ENCODE peak calls at places on chromosomes 11 and 22, in seven cellular contexts. X is activated CD4-positive, alpha-beta T cell treated with anti-CD3 and anti-CD28 coated beads, Interleukin-2, amount 50 U/mL, for 24 hours; G is hippocampal formation; L is SHP77; R is posterior cingulate gyrus; J is body of pancreas; V is suprapubic skin. W is an unnamed sample.

GRCh38 chr22:37581534-37581933 is 1.6 kb upstream of the LGALS2 start:
- DNase-seq in V (no peak), R (no peak), G (peak; percentile 37), X (no peak), J (peak; percentile 94), L (no peak), W (no peak)

GRCh38 chr11:41955635-41956400 is 496.4 kb upstream of the LRRC4C start:
- DNase-seq in G (no peak), R (no peak), X (no peak), J (no peak), V (no peak), L (no peak), W (no peak)

GRCh38 chr22:19143967-19144400 is 467 bp downstream of the ESS2 start:
- DNase-seq in J (no peak), R (no peak), X (no peak), G (no peak), L (no peak), V (no peak), W (no peak)

GRCh38 chr11:28086569-28086968 is 21.4 kb downstream of the KIF18A start:
- DNase-seq in G (no peak), J (no peak), R (no peak), L (no peak), V (no peak), X (no peak), W (no peak)

GRCh38 chr11:77003954-77004353 is 30.2 kb upstream of the B3GNT6 start:
- DNase-seq in R (no peak), G (no peak), X (no peak), J (no peak), V (no peak), L (no peak), W (no peak)

GRCh38 chr11:12239396-12240298 is 129.3 kb downstream of the MICAL2 start:
- DNase-seq in J (peak; percentile 75), X (no peak), G (no peak), L (no peak), V (no peak), R (no peak), W (no peak)

GRCh38 chr22:45604239-45604711 is 67.4 kb upstream of the ATXN10 start:
- DNase-seq in X (no peak), L (no peak), V (no peak), J (no peak), R (no peak), G (no peak), W (no peak)

GRCh38 chr11:79241205-79241604 is 199.6 kb downstream of the TENM4 start:
- DNase-seq in R (no peak), X (no peak), G (no peak), L (no peak), J (no peak), V (no peak), W (no peak)

GRCh38 chr11:14539867-14540475 is 19.8 kb upstream of the PSMA1 start:
- DNase-seq in R (no peak), V (no peak), L (peak; percentile 15), X (no peak), J (no peak), G (no peak), W (no peak)

GRCh38 chr11:93517041-93517440 is 26.1 kb downstream of the SMCO4 start:
- DNase-seq in L (no peak), G (no peak), R (no peak), V (no peak), J (no peak), X (no peak), W (no peak)

GRCh38 chr11:111422494-111423249 is 43.6 kb upstream of the POU2AF1 start:
- DNase-seq in J (peak; percentile 73), R (peak; percentile 68), X (peak; percentile 59), V (no peak), G (peak; percentile 48), L (peak; percentile 80), W (peak; percentile 56)

GRCh38 chr11:107916671-107917241 is 11.5 kb upstream of the RAB39A start:
- DNase-seq in V (no peak), G (no peak), J (no peak), L (no peak), X (no peak), R (no peak), W (no peak)

GRCh38 chr22:36775589-36775965 is 342 bp downstream of the IFT27 start:
- DNase-seq in V (peak; percentile 85), R (no peak), X (no peak), J (peak; percentile 51), L (peak; percentile 27), G (no peak), W (peak; percentile 61)

GRCh38 chr11:22976146-22976545 is 115.9 kb upstream of the CCDC179 start:
- DNase-seq in J (peak; percentile 83), L (no peak), V (no peak), R (no peak), G (no peak), X (no peak), W (no peak)

GRCh38 chr11:8672346-8672745 is 10.1 kb downstream of the TRIM66 start:
- DNase-seq in R (no peak), X (no peak), J (no peak), L (no peak), G (no peak), V (no peak), W (no peak)

GRCh38 chr22:26529345-26529744 is 17.1 kb upstream of the TFIP11 start:
- DNase-seq in G (no peak), R (no peak), X (no peak), J (peak; percentile 79), L (peak; percentile 61), V (no peak), W (no peak)

GRCh38 chr11:70073881-70074371 is 4.2 kb upstream of the ANO1 start:
- DNase-seq in J (no peak), X (no peak), R (no peak), V (peak; percentile 72), L (no peak), G (no peak), W (no peak)

GRCh38 chr11:86459682-86460460 is 85.2 kb downstream of the CCDC81 start:
- DNase-seq in G (no peak), R (no peak), X (no peak), J (peak; percentile 82), V (no peak), L (peak; percentile 42), W (peak; percentile 29)

GRCh38 chr11:114133548-114134329 is 74.2 kb downstream of the ZBTB16 start:
- DNase-seq in R (no peak), J (peak; percentile 47), G (no peak), L (no peak), V (no peak), X (no peak), W (no peak)

GRCh38 chr11:116114198-116114651 is 610.0 kb upstream of the CADM1 start:
- DNase-seq in X (no peak), G (no peak), R (no peak), J (no peak), V (no peak), L (no peak), W (no peak)

GRCh38 chr22:17493384-17493981 is 69.8 kb upstream of the SLC25A18 start:
- DNase-seq in V (no peak), R (no peak), L (no peak), J (no peak), G (no peak), X (no peak), W (no peak)

GRCh38 chr11:117199061-117199915 is at the start of gene TAGLN:
- DNase-seq in V (no peak), G (no peak), J (peak; percentile 50), X (no peak), R (no peak), L (no peak), W (peak; percentile 83)

GRCh38 chr22:29308791-29309262 is 2.4 kb downstream of the GAS2L1 start:
- DNase-seq in R (no peak), G (no peak), J (no peak), L (no peak), X (no peak), V (no peak), W (peak; percentile 51)

GRCh38 chr11:65213322-65214211 is 31.8 kb downstream of the CAPN1 start:
- DNase-seq in J (no peak), V (peak; percentile 78), R (no peak), L (no peak), G (no peak), X (no peak), W (peak; percentile 88)

GRCh38 chr11:59666969-59667368 is 1.9 kb downstream of the PATL1 start:
- DNase-seq in R (no peak), X (no peak), V (no peak), J (no peak), L (no peak), G (no peak), W (no peak)

GRCh38 chr11:19713221-19714092 is 820 bp downstream of the NAV2 start:
- DNase-seq in J (peak; percentile 23), L (no peak), X (no peak), R (no peak), G (no peak), V (no peak), W (no peak)

GRCh38 chr11:1969036-1969435 is 21.9 kb downstream of the MRPL23 start:
- DNase-seq in V (no peak), J (no peak), X (no peak), L (no peak), R (no peak), G (no peak), W (no peak)

GRCh38 chr11:85132839-85133238 is 494.3 kb downstream of the DLG2 start:
- DNase-seq in J (no peak), V (no peak), R (peak; percentile 16), G (peak; percentile 3), X (no peak), L (no peak), W (peak; percentile 51)

GRCh38 chr11:92920295-92920694 is 49.2 kb upstream of the MTNR1B start:
- DNase-seq in V (no peak), G (no peak), R (no peak), L (no peak), J (no peak), X (no peak), W (no peak)

GRCh38 chr11:96267490-96268010 is 75.4 kb downstream of the MAML2 start:
- DNase-seq in R (no peak), V (no peak), G (no peak), X (peak; percentile 57), L (no peak), J (no peak), W (no peak)

W was measured in H1.